ENCODE peak calls at places on chromosome 19, in nine cellular contexts. K is activated CD4-positive, alpha-beta T cell treated with anti-CD3 and anti-CD28 coated beads for 24 hours; F is progenitor cell of endocrine pancreas; R is GDM1; A is astrocyte of the spinal cord; U is central memory CD8-positive, alpha-beta T cell; D is stimulated activated naive CD8-positive, alpha-beta T cell treated with anti-CD3 and anti-CD28 coated beads, Interleukin-15, Interleukin-2, amounts not matched to agents 100 U/mL and 50 U/mL, for 24 hours; M is amygdala; I is RWPE1. J is an unnamed sample.

GRCh38 chr19:28008695-28009094 is 1204.3 kb downstream of the UQCRFS1 start:
- DNase-seq in I (no peak), M (no peak), A (no peak), D (no peak), R (no peak), F (no peak), U (no peak), K (no peak), J (no peak)

GRCh38 chr19:51771369-51771768 is 10.4 kb downstream of the FPR2 start:
- DNase-seq in R (no peak), M (no peak), F (no peak), A (no peak), U (no peak), D (no peak), K (no peak), I (no peak), J (no peak)

GRCh38 chr19:29872224-29872731 is 60.5 kb downstream of the CCNE1 start:
- DNase-seq in K (no peak), R (no peak), D (peak), I (no peak), F (no peak), A (no peak), U (no peak), M (no peak), J (no peak)

GRCh38 chr19:38721977-38722773 is 22.1 kb downstream of the CAPN12 start:
- DNase-seq in U (no peak), D (no peak), A (no peak), R (no peak), F (peak), M (peak), K (no peak), I (no peak), J (no peak)

GRCh38 chr19:5873617-5874199 is 3.4 kb upstream of the FUT5 start:
- DNase-seq in F (no peak), A (no peak), I (no peak), U (no peak), K (no peak), M (no peak), R (no peak), D (no peak), J (no peak)

GRCh38 chr19:7395360-7395781 is 46.6 kb downstream of the ARHGEF18 start:
- DNase-seq in M (no peak), R (no peak), A (no peak), K (no peak), F (no peak), U (no peak), I (no peak), D (no peak), J (no peak)

GRCh38 chr19:29702161-29702957 is 12.7 kb downstream of the C19orf12 start:
- DNase-seq in D (no peak), R (no peak), A (no peak), U (no peak), F (no peak), M (no peak), K (no peak), I (no peak), J (no peak)

GRCh38 chr19:45623984-45624383 is 15.2 kb downstream of the EML2 start:
- DNase-seq in D (no peak), M (no peak), A (no peak), K (no peak), R (no peak), I (no peak), U (no peak), F (no peak), J (no peak)

GRCh38 chr19:944171-944567 is 18.3 kb downstream of the ARID3A start:
- DNase-seq in D (no peak), R (no peak), K (no peak), F (no peak), I (no peak), M (no peak), U (no peak), A (no peak), J (no peak)

GRCh38 chr19:46353730-46354528 is 7.0 kb downstream of the PPP5C start:
- DNase-seq in U (no peak), D (no peak), M (no peak), A (no peak), K (no peak), R (no peak), F (no peak), I (no peak), J (no peak)

GRCh38 chr19:49954933-49955332 is 6.0 kb downstream of the SIGLEC11 start:
- DNase-seq in K (no peak), M (no peak), I (no peak), A (no peak), D (no peak), R (no peak), F (no peak), U (no peak), J (no peak)

J was measured in stimulated activated effector memory CD8-positive, alpha-beta T cell treated with anti-CD3 and anti-CD28 coated beads, Interleukin-12 subunit alpha, Interleukin-12 subunit beta, amount 100 ng/mL, for 72 hours.